ENCODE peak calls at places on chromosomes 1 and 21, in six cellular contexts. R is IMR-90, J is sigmoid colon, O is upper lobe of left lung, X is suprapubic skin, B is adrenal gland. P is an unnamed sample.

GRCh38 chr1:6788946-6789345 is 3.7 kb downstream of the CAMTA1 start:
- DNase-seq in R (no peak), J (no peak), O (no peak), X (no peak), B (no peak), P (no peak)

GRCh38 chr1:25867210-25867991 is 8.1 kb downstream of the PAQR7 start:
- DNase-seq in R (no peak), J (peak; percentile 25), O (no peak), X (no peak), B (no peak), P (no peak)

GRCh38 chr1:156661932-156662587 is 15.1 kb downstream of the NES start:
- DNase-seq in R (peak; percentile 60), J (no peak), O (no peak), X (no peak), B (no peak), P (no peak)

GRCh38 chr1:147725685-147726084 is 34.7 kb downstream of the GJA5 start:
- DNase-seq in R (no peak), J (no peak), O (no peak), X (no peak), B (no peak), P (no peak)

GRCh38 chr1:14138627-14139026 is 438.6 kb downstream of the PRDM2 start:
- DNase-seq in R (no peak), J (no peak), O (no peak), X (no peak), B (no peak), P (no peak)

GRCh38 chr21:45989355-45990048 is 7.9 kb downstream of the COL6A1 start:
- DNase-seq in R (no peak), J (peak; percentile 67), O (no peak), X (peak; percentile 71), B (peak; percentile 13), P (no peak)

GRCh38 chr1:54220004-54220811 is 20.2 kb downstream of the MRPL37 start:
- DNase-seq in R (peak; percentile 45), J (peak; percentile 73), O (peak; percentile 29), X (no peak), B (peak; percentile 94), P (peak; percentile 73)

GRCh38 chr1:18299441-18300338 is 181.0 kb upstream of the KLHDC7A start:
- DNase-seq in R (no peak), J (no peak), O (no peak), X (no peak), B (no peak), P (no peak)

GRCh38 chr1:244370060-244370637 is 81.6 kb downstream of the ADSS2 start:
- DNase-seq in R (no peak), J (no peak), O (no peak), X (no peak), B (no peak), P (no peak)

GRCh38 chr21:34017127-34017961 is 56.0 kb upstream of the MRPS6 start:
- DNase-seq in R (no peak), J (no peak), O (no peak), X (no peak), B (no peak), P (no peak)

GRCh38 chr1:158121604-158122254 is 59.0 kb upstream of the CD1D start:
- DNase-seq in R (peak; percentile 46), J (no peak), O (peak; percentile 33), X (no peak), B (peak; percentile 34), P (no peak)

GRCh38 chr1:169618367-169618766 is 11.6 kb downstream of the SELP start:
- DNase-seq in R (no peak), J (no peak), O (no peak), X (no peak), B (no peak), P (no peak)

GRCh38 chr1:176174108-176174507 is 33.0 kb downstream of the COP1 start:
- DNase-seq in R (peak; percentile 25), J (no peak), O (no peak), X (no peak), B (no peak), P (no peak)

GRCh38 chr1:3611170-3612019 is at the start of gene MEGF6:
- DNase-seq in R (peak; percentile 8), J (peak; percentile 83), O (peak; percentile 90), X (no peak), B (no peak), P (no peak)

GRCh38 chr1:47710075-47711071 is 272.5 kb downstream of the FOXD2 start:
- DNase-seq in R (peak; percentile 37), J (peak; percentile 84), O (peak; percentile 76), X (peak; percentile 90), B (peak; percentile 60), P (peak; percentile 52)

GRCh38 chr1:40272653-40273213 is 14.7 kb downstream of the ZMPSTE24 start:
- DNase-seq in R (no peak), J (no peak), O (no peak), X (no peak), B (no peak), P (no peak)

GRCh38 chr1:22141493-22141892 is 1.4 kb downstream of the WNT4 start:
- DNase-seq in R (no peak), J (no peak), O (no peak), X (no peak), B (no peak), P (no peak)

GRCh38 chr1:223731076-223731770 is 18.9 kb downstream of the CAPN2 start:
- DNase-seq in R (peak; percentile 78), J (peak; percentile 84), O (peak; percentile 79), X (no peak), B (peak; percentile 72), P (peak; percentile 43)

GRCh38 chr21:27407296-27407695 is 440.4 kb upstream of the ADAMTS5 start:
- DNase-seq in R (no peak), J (no peak), O (no peak), X (no peak), B (no peak), P (no peak)

GRCh38 chr21:45893166-45894106 is 88.1 kb upstream of the COL6A1 start:
- DNase-seq in R (no peak), J (no peak), O (no peak), X (no peak), B (no peak), P (no peak)

GRCh38 chr1:202323731-202324130 is 18.0 kb downstream of the UBE2T start:
- DNase-seq in R (no peak), J (no peak), O (no peak), X (peak; percentile 35), B (no peak), P (no peak)

GRCh38 chr1:89692601-89693503 is 59.9 kb downstream of the LRRC8C start:
- DNase-seq in R (peak; percentile 79), J (no peak), O (no peak), X (no peak), B (no peak), P (no peak)

GRCh38 chr1:60271041-60271440 is 197.5 kb upstream of the C1orf87 start:
- DNase-seq in R (no peak), J (no peak), O (no peak), X (no peak), B (no peak), P (no peak)

GRCh38 chr1:226973371-226973897 is 33.3 kb downstream of the COQ8A start:
- DNase-seq in R (no peak), J (peak; percentile 93), O (no peak), X (peak; percentile 58), B (no peak), P (peak; percentile 77)

DNA sequence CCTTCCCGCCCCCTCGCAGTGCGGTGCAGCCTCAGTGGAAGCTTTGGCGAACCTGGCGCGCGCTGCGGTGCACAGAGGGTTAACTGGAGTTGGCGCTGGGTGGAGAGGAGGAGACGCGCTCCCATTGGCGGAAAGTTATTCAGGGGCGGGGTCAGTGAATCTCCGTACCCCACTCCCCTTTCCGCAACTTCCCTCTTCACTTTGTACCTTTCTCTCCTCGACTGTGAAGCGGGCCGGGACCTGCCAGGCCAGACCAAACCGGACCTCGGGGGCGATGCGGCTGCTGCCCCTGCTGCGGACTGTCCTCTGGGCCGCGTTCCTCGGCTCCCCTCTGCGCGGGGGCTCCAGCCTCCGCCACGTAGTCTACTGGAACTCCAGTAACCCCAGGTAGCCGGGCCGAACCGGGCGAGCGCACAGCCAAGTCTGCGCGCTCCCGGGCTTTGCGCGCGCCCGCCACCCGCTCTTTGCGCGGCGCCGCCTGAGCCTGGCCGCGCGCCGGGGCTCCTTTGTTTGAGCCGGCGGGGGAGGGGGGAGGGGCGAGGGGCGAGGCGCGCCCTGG is at the start of gene EFNA4:
- DNase-seq in R (peak; percentile 80), J (peak; percentile 94), O (peak; percentile 91), X (peak; percentile 95), B (peak; percentile 85), P (peak; percentile 69)
- TF ChIP-seq POLR2A in R (peak; percentile 53), J (peak; percentile 42), O (no peak), X (peak; percentile 34), B (peak; percentile 32), P (no peak)

DNA sequence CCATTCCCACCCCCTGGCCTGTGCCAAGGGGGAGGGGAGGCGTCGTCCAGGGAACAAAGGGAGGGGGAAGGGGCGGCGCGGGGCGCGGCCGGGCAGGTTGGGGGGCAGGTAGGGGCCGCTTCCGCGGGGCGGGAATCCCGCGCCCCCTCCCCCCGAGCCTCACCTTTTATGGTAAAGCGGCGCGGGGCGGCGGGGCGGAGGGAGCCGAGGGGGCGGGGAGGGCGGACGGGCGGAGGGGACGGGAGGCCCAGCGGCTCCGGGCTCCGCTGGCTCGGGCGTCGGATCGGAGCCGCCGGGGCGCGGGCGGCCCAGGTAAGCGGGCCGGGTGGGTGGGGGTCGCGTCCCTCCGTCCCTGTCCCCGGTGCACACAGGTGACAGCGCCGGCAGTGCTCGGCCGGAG is at the start of gene FBLIM1:
- DNase-seq in R (no peak), J (peak; percentile 74), O (no peak), X (no peak), B (no peak), P (no peak)
- H3K4me3 ChIP-seq in R (peak within 1 kb of the TSS; percentile 68), J (peak within 1 kb of the TSS; percentile 94), O (peak within 1 kb of the TSS; percentile 59), X (peak within 1 kb of the TSS; percentile 62), B (no peak within 1 kb of the TSS), P (peak within 1 kb of the TSS; percentile 63)

GRCh38 chr1:165392634-165393571 is 36.4 kb upstream of the LMX1A start:
- DNase-seq in R (peak; percentile 82), J (peak; percentile 92), O (peak; percentile 82), X (peak; percentile 95), B (peak; percentile 76), P (peak; percentile 77)
- H3K27me3 ChIP-seq in R (peaks cover 17% of the 10 kb centered on the region), J (no peaks in the 10 kb centered on the region), O (no peaks in the 10 kb centered on the region), X (peaks cover 13% of the 10 kb centered on the region), B (peaks cover 11% of the 10 kb centered on the region), P (no peaks in the 10 kb centered on the region)

DNA sequence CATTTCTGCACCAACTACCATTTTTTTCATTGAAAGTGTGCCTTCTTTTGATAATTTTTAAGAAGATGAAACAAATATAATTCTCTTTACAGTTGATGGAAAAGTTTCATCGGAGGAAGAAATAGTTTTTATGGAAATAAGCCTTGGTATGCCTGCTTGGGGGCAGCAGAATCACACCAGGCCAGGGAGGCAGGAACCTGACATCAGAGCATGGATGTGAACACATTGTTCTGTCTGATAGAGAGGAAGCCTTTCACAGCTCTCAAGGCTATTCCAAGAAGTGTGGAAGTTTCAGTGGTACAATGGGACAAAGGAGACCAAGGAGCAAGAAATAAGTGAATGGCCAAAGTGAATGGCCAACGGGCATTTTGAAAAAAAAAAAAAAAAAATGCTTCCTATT is 162.2 kb upstream of the KCNK2 start:
- DNase-seq in R (no peak), J (no peak), O (no peak), X (no peak), B (no peak), P (no peak)
- TF ChIP-seq POLR2A in R (no peak), J (no peak), O (no peak), X (no peak), B (no peak), P (no peak)

GRCh38 chr1:236492378-236492777 is 31.4 kb upstream of the LGALS8 start:
- DNase-seq in R (no peak), J (no peak), O (no peak), X (no peak), B (no peak), P (no peak)
- H3K4me3 ChIP-seq in R (no peak overlapping the region), J (no peak overlapping the region), O (no peak overlapping the region), X (no peak overlapping the region), B (no peak overlapping the region), P (no peak overlapping the region)